ENCODE peak calls at places on chromosomes 12 and 14, in five cellular contexts. Y, Z, K, N and C are unnamed samples.

GRCh38 chr12:5498081-5498480 is 66.2 kb downstream of the NTF3 start:
- DNase-seq in N (no peak), Z (no peak), Y (no peak), K (no peak), C (no peak)

GRCh38 chr14:88437659-88438058 is 52.2 kb downstream of the SPATA7 start:
- DNase-seq in Y (no peak), Z (no peak), N (no peak), K (no peak), C (no peak)

GRCh38 chr12:77089701-77090220 is 24.4 kb upstream of the E2F7 start:
- DNase-seq in Y (no peak), Z (no peak), K (no peak), N (no peak), C (no peak)

GRCh38 chr14:92724516-92725340 is 23.7 kb downstream of the LGMN start:
- DNase-seq in Z (no peak), K (no peak), N (peak), Y (no peak), C (no peak)

GRCh38 chr14:94011795-94012194 is 14.3 kb upstream of the OTUB2 start:
- DNase-seq in Z (no peak), Y (no peak), K (no peak), N (no peak), C (no peak)

GRCh38 chr14:39232554-39233415 is 930 bp upstream of the MIA2 start:
- DNase-seq in Z (no peak), Y (no peak), K (no peak), N (peak), C (no peak)

GRCh38 chr12:48988030-48988649 is 10.0 kb downstream of the WNT1 start:
- DNase-seq in K (peak), Z (no peak), N (peak), Y (no peak), C (peak)

GRCh38 chr14:54761835-54762234 is 140.8 kb downstream of the GCH1 start:
- DNase-seq in Z (no peak), K (no peak), Y (no peak), N (no peak), C (no peak)

GRCh38 chr12:10214131-10214876 is 1.6 kb downstream of the GABARAPL1 start:
- DNase-seq in K (peak), Z (no peak), N (no peak), Y (no peak), C (no peak)

GRCh38 chr14:90061849-90062794 is at the start of gene KCNK13:
- DNase-seq in K (no peak), N (no peak), Z (no peak), Y (no peak), C (peak)

GRCh38 chr14:51360592-51360991 is 120.5 kb downstream of the TMX1 start:
- DNase-seq in Z (no peak), N (no peak), Y (no peak), K (no peak), C (no peak)

GRCh38 chr12:106601548-106601947 is 18.7 kb downstream of the RFX4 start:
- DNase-seq in Y (no peak), Z (no peak), K (no peak), N (no peak), C (no peak)

GRCh38 chr12:132806857-132807256 is 21.8 kb downstream of the GOLGA3 start:
- DNase-seq in Z (no peak), K (no peak), N (no peak), Y (no peak), C (no peak)

GRCh38 chr12:91986084-91986483 is 159.6 kb downstream of the BTG1 start:
- DNase-seq in K (no peak), Y (no peak), N (peak), Z (no peak), C (no peak)

GRCh38 chr12:41479431-41479830 is 291.3 kb downstream of the PDZRN4 start:
- DNase-seq in N (no peak), Y (no peak), K (no peak), Z (no peak), C (no peak)

GRCh38 chr14:54253195-54253947 is 143.4 kb upstream of the CDKN3 start:
- DNase-seq in N (peak), Z (no peak), K (no peak), Y (no peak), C (no peak)

GRCh38 chr14:73025544-73025943 is 1.4 kb downstream of the ZFYVE1 start:
- DNase-seq in N (no peak), Y (no peak), K (no peak), Z (no peak), C (no peak)

GRCh38 chr12:121809712-121810116 is 5.9 kb downstream of the SETD1B start:
- DNase-seq in Z (no peak), N (no peak), K (no peak), Y (no peak), C (no peak)

GRCh38 chr12:77995436-77996167 is 164.9 kb downstream of the NAV3 start:
- DNase-seq in N (no peak), Y (no peak), K (no peak), Z (peak), C (no peak)

GRCh38 chr12:27906127-27906500 is 66.4 kb downstream of the PTHLH start:
- DNase-seq in Y (no peak), N (no peak), K (no peak), Z (no peak), C (no peak)

GRCh38 chr12:31246470-31246850 is 79.5 kb downstream of the SINHCAF start:
- DNase-seq in N (no peak), Z (no peak), Y (no peak), K (no peak), C (no peak)

GRCh38 chr14:95023886-95024285 is 133.4 kb downstream of the DICER1 start:
- DNase-seq in Z (no peak), K (no peak), N (no peak), Y (no peak), C (no peak)

GRCh38 chr12:111993290-111994150 is 19.4 kb downstream of the TMEM116 start:
- DNase-seq in Y (no peak), K (no peak), Z (peak), N (no peak), C (no peak)

GRCh38 chr12:40222247-40222646 is 2.5 kb upstream of the LRRK2 start:
- DNase-seq in Z (no peak), N (no peak), Y (no peak), K (no peak), C (no peak)

GRCh38 chr14:92785601-92786426 is 8.3 kb upstream of the GOLGA5 start:
- DNase-seq in K (peak), Y (no peak), N (no peak), Z (no peak), C (no peak)

GRCh38 chr14:88013750-88014349 is 8.9 kb downstream of the GPR65 start:
- DNase-seq in Z (no peak), Y (no peak), N (peak), K (peak), C (peak)

GRCh38 chr12:124391340-124392261 is 96.7 kb downstream of the RFLNA start:
- DNase-seq in Y (no peak), N (no peak), Z (peak), K (no peak), C (no peak)

GRCh38 chr14:75234173-75234855 is 44.3 kb upstream of the FOS start:
- DNase-seq in Z (no peak), Y (no peak), K (peak), N (peak), C (no peak)

GRCh38 chr12:53776872-53777271 is 25.1 kb upstream of the CISTR start:
- DNase-seq in Y (no peak), K (no peak), Z (no peak), N (no peak), C (no peak)

GRCh38 chr14:53525608-53526007 is 372.5 kb upstream of the DDHD1 start:
- DNase-seq in K (no peak), Z (no peak), Y (no peak), N (no peak), C (no peak)

GRCh38 chr12:18754118-18754707 is 16.3 kb downstream of the CAPZA3 start:
- DNase-seq in K (no peak), N (no peak), Z (no peak), Y (no peak), C (no peak)

GRCh38 chr12:75661927-75662326 is 150.5 kb upstream of the KRR1 start:
- DNase-seq in Z (no peak), N (no peak), K (no peak), Y (no peak), C (no peak)

GRCh38 chr12:28507867-28508266 is 317.6 kb downstream of the CCDC91 start:
- DNase-seq in Z (no peak), Y (no peak), K (no peak), N (no peak), C (no peak)

GRCh38 chr12:81998761-81999378 is 239.7 kb upstream of the PPFIA2 start:
- DNase-seq in N (no peak), Z (no peak), K (no peak), Y (no peak), C (no peak)

GRCh38 chr14:35687335-35687939 is 121.7 kb downstream of the RALGAPA1 start:
- DNase-seq in Z (peak), K (peak), N (peak), Y (no peak), C (peak)

GRCh38 chr14:90664911-90665695 is 151.1 kb downstream of the TTC7B start:
- DNase-seq in K (no peak), Z (no peak), Y (no peak), N (no peak), C (no peak)

GRCh38 chr14:104143071-104143470 is 4.7 kb downstream of the KIF26A start:
- DNase-seq in Y (no peak), Z (no peak), K (no peak), N (no peak), C (no peak)

GRCh38 chr12:92108651-92109050 is 37.0 kb downstream of the BTG1 start:
- DNase-seq in Y (no peak), N (no peak), K (no peak), Z (no peak), C (no peak)

GRCh38 chr14:105394714-105395537 is 3.4 kb upstream of the TEX22 start:
- DNase-seq in N (no peak), K (no peak), Z (no peak), Y (no peak), C (no peak)

GRCh38 chr14:100453930-100454329 is 130.8 kb downstream of the SLC25A47 start:
- DNase-seq in Z (no peak), K (no peak), Y (no peak), N (no peak), C (no peak)
- TF ChIP-seq CREB1 in Z (no peak), K (no peak), Y (no peak), N (no peak), C (no peak)

DNA sequence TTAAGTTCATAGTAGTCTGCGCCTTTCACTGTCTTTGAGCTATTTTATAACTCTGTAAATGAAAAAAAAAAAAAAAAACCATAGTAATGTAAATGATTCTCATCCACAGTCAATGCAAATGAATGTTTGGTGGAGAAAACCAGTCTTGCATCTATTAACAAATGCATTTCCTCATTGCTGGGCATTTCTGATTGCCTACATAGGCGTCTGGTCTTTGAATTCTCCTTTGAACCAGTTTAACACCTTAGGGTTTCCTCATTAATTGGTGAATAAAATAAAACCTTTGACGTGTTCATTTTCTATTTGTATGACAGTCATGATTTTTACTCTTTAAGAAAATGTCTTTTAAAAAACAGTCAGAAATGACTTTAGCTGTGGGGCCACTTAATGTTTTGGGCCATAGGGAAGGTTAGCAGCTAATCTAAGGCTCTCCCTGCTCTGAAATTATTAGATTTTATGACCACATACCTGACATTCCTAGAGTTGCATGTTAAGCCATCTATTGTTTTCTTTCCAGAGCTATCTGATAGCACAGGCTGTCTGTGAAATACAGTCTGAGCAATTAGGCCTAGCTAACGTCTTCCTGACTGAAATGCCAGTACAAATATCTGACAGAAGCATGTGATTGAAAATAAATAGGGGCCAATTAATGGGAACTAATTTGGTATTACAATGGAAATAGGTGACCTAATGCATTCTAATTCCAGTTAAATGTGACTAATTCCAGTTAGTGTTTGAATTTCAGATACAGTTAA is 114.9 kb downstream of the C12orf75 start:
- DNase-seq in Y (no peak), K (no peak), Z (no peak), N (peak), C (no peak)
- TF ChIP-seq MAX in Y (no peak), K (no peak), Z (no peak), N (no peak), C (no peak)

DNA sequence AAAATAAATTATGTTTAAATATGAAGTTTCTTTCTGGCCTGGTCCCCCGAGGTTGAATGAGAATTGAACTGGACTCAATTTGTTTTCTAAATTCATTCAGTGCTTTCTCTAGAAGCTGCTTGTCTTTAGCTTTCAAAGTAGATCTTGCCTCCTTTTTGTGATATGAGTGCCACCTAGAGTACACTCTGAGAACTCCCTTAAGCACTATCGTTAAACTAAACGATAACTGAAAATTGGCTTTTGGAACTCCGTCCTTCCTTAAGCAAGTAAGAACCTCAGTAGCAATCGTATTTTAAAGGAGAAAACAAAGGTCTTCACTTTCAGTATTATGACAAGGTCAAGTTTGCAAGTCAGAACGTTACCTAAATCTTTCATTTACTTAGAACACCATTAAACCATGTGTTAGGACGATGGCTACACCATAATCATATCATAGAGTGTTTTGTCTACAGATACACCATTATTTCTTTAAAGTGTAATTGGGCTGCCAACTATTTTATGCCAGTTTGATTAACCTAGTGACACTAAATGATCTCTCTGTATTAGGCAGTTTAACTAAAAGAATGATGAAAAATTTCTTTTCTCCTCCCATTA is 364.8 kb downstream of the SNAPC1 start:
- DNase-seq in N (peak), K (peak), Z (no peak), Y (no peak), C (no peak)
- TF ChIP-seq CREB1 in N (no peak), K (no peak), Z (no peak), Y (no peak), C (no peak)

GRCh38 chr14:103095210-103095778 is 769 bp downstream of the EXOC3L4 start:
- DNase-seq in K (no peak), N (no peak), Y (no peak), Z (no peak), C (no peak)

GRCh38 chr14:103093856-103094405 is 594 bp upstream of the EXOC3L4 start:
- DNase-seq in K (no peak), N (no peak), Y (no peak), Z (no peak), C (no peak)

GRCh38 chr14:103091883-103092222 is 2.7 kb upstream of the EXOC3L4 start:
- DNase-seq in K (no peak), N (no peak), Z (no peak), Y (no peak), C (no peak)

GRCh38 chr14:103096387-103096786 is 1.9 kb downstream of the EXOC3L4 start:
- DNase-seq in Y (no peak), K (no peak), Z (no peak), N (no peak), C (no peak)

DNA sequence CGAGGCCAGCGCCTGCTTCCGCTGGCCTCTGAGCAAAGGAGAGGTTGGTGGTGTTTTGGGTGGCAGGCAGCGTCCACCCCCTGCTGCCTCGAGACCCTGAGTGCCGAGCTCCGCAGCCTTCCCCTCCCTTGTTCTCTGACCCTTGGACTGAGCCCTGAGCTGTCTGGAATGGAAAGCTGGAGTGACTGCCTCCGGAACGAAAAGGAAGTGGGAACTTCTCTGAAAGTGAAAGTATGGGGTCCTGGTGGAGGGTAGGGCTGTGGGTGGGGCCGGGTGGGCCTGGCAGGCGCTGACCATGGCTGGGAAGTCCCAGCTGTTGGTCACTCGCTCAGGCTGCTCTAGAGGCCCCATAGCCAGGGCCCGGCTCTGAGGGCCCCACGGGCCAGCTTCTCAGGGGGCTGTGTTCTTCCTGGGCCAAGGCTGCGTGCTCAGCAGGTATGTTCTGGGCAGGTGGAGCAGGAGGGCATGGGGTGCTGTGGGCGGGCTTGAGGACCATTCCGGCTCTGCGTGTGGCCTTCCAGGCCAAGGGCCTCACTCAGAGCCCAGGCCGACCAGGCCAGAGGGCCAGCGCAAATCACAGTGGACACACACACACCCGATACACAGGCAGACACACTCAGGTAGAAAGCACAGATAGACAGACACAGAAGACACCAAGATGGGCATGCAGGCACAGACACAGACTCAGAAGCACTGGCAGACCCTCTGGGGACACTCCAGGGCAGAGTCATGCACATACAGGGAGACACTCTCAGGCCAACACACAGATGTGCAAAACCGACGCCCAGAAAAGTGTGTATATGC is at the start of gene EXOC3L4:
- DNase-seq in Z (no peak), N (peak), Y (no peak), K (no peak), C (no peak)
- TF ChIP-seq MAX in Z (no peak), N (peak), Y (no peak), K (no peak), C (no peak)

DNA sequence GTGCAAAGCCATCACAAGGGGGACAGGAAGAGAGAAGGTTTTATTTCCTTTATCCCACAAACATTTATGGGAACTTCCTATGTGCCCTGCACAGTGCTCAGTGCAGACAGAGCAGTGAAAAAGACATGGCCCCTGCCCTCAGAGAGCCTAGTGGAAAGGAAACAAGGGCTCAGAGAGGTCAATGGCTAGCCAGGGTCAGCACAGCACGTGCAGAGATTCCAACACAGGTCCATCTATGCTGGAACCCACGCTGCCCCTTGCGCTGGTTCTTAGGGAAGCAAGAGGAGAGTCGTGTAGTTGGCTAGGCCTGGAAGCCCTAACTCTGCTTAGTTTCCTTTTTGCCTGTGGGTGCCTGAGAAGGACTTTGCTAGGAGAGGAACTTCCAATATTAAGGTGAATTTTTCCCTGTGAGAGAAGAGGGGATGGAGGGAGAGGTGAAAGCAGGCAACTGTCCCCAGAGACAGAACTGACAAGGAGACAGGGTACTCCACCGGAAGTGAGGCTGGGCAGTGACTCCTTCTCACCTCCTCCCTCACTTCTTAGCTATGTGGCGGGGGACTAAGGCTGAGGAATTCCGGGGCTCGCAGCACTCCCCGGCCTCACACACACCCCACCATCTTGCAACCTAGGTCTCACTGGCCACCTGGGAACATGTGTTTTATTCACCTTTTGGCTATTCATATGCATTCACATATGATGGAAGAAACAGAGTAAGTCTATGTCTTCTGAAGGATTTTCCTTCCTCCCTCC is 12.1 kb upstream of the GPX2 start:
- DNase-seq in Z (no peak), N (no peak), Y (no peak), K (no peak), C (no peak)
- TF ChIP-seq CREB1 in Z (no peak), N (no peak), Y (no peak), K (no peak), C (no peak)

DNA sequence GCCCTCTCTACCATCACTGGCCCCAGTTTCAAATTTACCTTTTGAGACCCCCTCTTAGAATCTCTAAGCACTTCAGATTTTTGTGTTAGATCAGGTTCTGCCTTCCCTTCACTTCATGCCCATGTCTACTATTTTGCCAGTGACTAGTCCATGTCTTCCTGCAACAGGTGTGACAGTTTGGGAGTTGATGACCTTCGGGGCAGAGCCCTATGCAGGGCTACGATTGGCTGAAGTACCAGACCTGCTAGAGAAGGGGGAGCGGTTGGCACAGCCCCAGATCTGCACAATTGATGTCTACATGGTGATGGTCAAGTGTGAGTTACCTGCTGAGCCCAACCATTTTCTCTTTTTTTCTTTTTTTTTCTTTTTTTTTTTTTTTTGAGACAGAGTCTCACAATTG is 5.8 kb upstream of the PA2G4 start:
- DNase-seq in Y (no peak), N (no peak), Z (no peak), K (no peak), C (no peak)
- TF ChIP-seq MAX in Y (no peak), N (no peak), Z (no peak), K (no peak), C (no peak)

GRCh38 chr12:96189781-96190180 is 4.4 kb upstream of the ELK3 start:
- DNase-seq in Z (no peak), K (no peak), Y (no peak), N (no peak), C (no peak)
- TF ChIP-seq CREB1 in Z (no peak), K (no peak), Y (no peak), N (no peak), C (no peak)